ENCODE peak calls at places on chromosomes 7 and 10, in five cellular contexts. Z is gastrocnemius medialis, A is ovary, O is spleen, E is right lobe of liver. D is an unnamed sample. For H3K36me3 and H3K9me3, the result is how much of the 10 kb centered on the place peaks cover.

GRCh38 chr7:88184848-88185304 is 35.0 kb downstream of the SRI start:
- DNase-seq in E (no peak), Z (no peak), O (no peak), A (no peak), D (no peak)

GRCh38 chr10:14952851-14953451 is 945 bp downstream of the DCLRE1C start:
- DNase-seq in A (no peak), E (no peak), Z (no peak), O (no peak), D (no peak)

GRCh38 chr7:99004216-99004615 is 125.9 kb downstream of the TRRAP start:
- DNase-seq in O (no peak), E (no peak), Z (no peak), A (no peak), D (no peak)

GRCh38 chr7:151366141-151366871 is 24.7 kb downstream of the NUB1 start:
- DNase-seq in Z (no peak), E (no peak), A (peak), O (no peak), D (peak)

GRCh38 chr10:115092555-115093285 is 445 bp upstream of the ATRNL1 start:
- DNase-seq in O (peak), A (peak), Z (no peak), E (peak), D (no peak)

GRCh38 chr10:132062641-132063390 is 2.9 kb upstream of the JAKMIP3 start:
- DNase-seq in E (peak), A (no peak), O (no peak), Z (no peak), D (no peak)

GRCh38 chr10:5317547-5318107 is 47.1 kb upstream of the UCN3 start:
- DNase-seq in E (no peak), A (no peak), Z (no peak), O (no peak), D (no peak)

GRCh38 chr10:131444862-131445461 is 133.4 kb upstream of the TCERG1L start:
- DNase-seq in Z (no peak), O (peak), A (peak), E (peak), D (no peak)

GRCh38 chr7:94697671-94697994 is 41.7 kb upstream of the SGCE start:
- DNase-seq in E (no peak), A (no peak), Z (no peak), O (no peak), D (no peak)

GRCh38 chr7:101299511-101300464 is 21.8 kb downstream of the IFT22 start:
- DNase-seq in E (no peak), O (no peak), Z (no peak), A (no peak), D (no peak)

GRCh38 chr7:26368542-26368941 is 76.9 kb downstream of the SNX10 start:
- DNase-seq in O (no peak), Z (no peak), A (no peak), E (no peak), D (no peak)

GRCh38 chr10:102299873-102300272 is 54.5 kb downstream of the GBF1 start:
- DNase-seq in Z (no peak), O (no peak), E (no peak), A (no peak), D (no peak)

GRCh38 chr10:10855178-10855577 is 162.5 kb upstream of the CELF2 start:
- DNase-seq in E (no peak), O (no peak), A (no peak), Z (no peak), D (no peak)

GRCh38 chr10:72260215-72260587 is 13.5 kb upstream of the DDIT4 start:
- DNase-seq in E (peak), A (no peak), O (no peak), Z (no peak), D (no peak)

GRCh38 chr10:17216217-17216900 is 11.7 kb upstream of the VIM start:
- DNase-seq in A (no peak), O (no peak), E (no peak), Z (no peak), D (no peak)

GRCh38 chr7:93161181-93161762 is 13.1 kb upstream of the SAMD9L start:
- DNase-seq in O (no peak), E (no peak), Z (no peak), A (no peak), D (no peak)

GRCh38 chr7:108086546-108086945 is 43.6 kb downstream of the LAMB4 start:
- DNase-seq in A (no peak), E (no peak), Z (no peak), O (no peak), D (no peak)

GRCh38 chr7:155066417-155066950 is 3.6 kb upstream of the HTR5A start:
- DNase-seq in O (no peak), E (no peak), Z (no peak), A (no peak), D (no peak)

GRCh38 chr7:123673752-123674398 is 18.2 kb downstream of the LMOD2 start:
- DNase-seq in A (no peak), E (no peak), Z (no peak), O (no peak), D (no peak)

GRCh38 chr10:8449909-8450308 is 395.4 kb downstream of the GATA3 start:
- DNase-seq in Z (no peak), A (no peak), O (no peak), E (no peak), D (no peak)

GRCh38 chr10:93369588-93370164 is 112.5 kb downstream of the MYOF start:
- DNase-seq in A (no peak), E (no peak), O (no peak), Z (no peak), D (no peak)

GRCh38 chr7:105990726-105991465 is 27.8 kb downstream of the CDHR3 start:
- DNase-seq in O (no peak), E (no peak), Z (no peak), A (peak), D (no peak)

GRCh38 chr7:27113991-27114866 is 11.7 kb upstream of the HOXA2 start:
- DNase-seq in Z (no peak), E (no peak), O (no peak), A (peak), D (peak)

GRCh38 chr10:57692255-57692980 is 575.3 kb downstream of the IPMK start:
- DNase-seq in Z (no peak), A (no peak), O (no peak), E (no peak), D (no peak)

GRCh38 chr10:3857318-3857717 is 72.3 kb upstream of the KLF6 start:
- DNase-seq in O (no peak), A (no peak), E (no peak), Z (no peak), D (no peak)

GRCh38 chr7:31695856-31696255 is 8.8 kb downstream of the PPP1R17 start:
- DNase-seq in Z (no peak), E (no peak), A (no peak), O (no peak), D (no peak)

GRCh38 chr7:130024390-130024789 is 26.8 kb downstream of the ZC3HC1 start:
- DNase-seq in A (no peak), E (no peak), O (no peak), Z (no peak), D (no peak)

GRCh38 chr10:129968937-129969527 is 5.0 kb upstream of the EBF3 start:
- DNase-seq in Z (no peak), E (no peak), A (peak), O (peak), D (peak)

GRCh38 chr7:149561072-149561471 is 63.5 kb upstream of the ZNF746 start:
- DNase-seq in Z (no peak), A (no peak), O (no peak), E (no peak), D (no peak)

GRCh38 chr10:35420827-35421552 is 84.7 kb downstream of the CCNY start:
- DNase-seq in E (no peak), Z (no peak), A (no peak), O (no peak), D (peak)

GRCh38 chr10:35422236-35422635 is 85.9 kb downstream of the CCNY start:
- DNase-seq in Z (no peak), E (no peak), A (no peak), O (no peak), D (no peak)

GRCh38 chr10:35423505-35424306 is 87.4 kb downstream of the CCNY start:
- DNase-seq in A (no peak), O (no peak), Z (no peak), E (no peak), D (no peak)

GRCh38 chr10:35420044-35420443 is 83.7 kb downstream of the CCNY start:
- DNase-seq in A (no peak), E (no peak), O (no peak), Z (no peak), D (no peak)

GRCh38 chr10:35421553-35422178 is 85.4 kb downstream of the CCNY start:
- DNase-seq in A (no peak), O (no peak), Z (peak), E (no peak), D (peak)
- TF ChIP-seq POLR2A in A (no peak), O (no peak), Z (peak), E (no peak), D (no peak)

DNA sequence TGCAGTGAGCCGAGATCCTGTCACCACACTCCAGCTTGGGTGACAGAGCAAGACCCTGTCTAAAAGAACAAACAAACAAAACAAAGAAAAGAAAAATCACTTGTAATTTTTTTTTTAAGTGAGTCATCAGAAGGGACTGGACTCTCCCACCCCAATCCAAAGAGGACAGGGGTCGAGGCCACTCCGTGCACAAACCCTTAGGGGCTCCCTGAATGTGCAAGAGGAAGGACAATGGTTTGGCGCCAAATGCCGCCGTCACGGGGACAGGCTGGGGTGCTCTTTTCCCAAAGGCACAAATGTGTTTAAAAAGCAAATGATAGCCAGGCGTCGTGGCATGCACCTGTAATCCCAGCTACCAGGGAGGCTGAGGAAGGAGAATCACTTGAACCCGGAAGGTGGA is 23.8 kb downstream of the RCC1L start:
- DNase-seq in A (no peak), E (no peak), O (no peak), Z (no peak), D (no peak)
- H3K36me3 ChIP-seq in A (under half), E (under half), O (under half), Z (under half), D (half or more)

GRCh38 chr7:159098424-159098786 is 46.3 kb downstream of the VIPR2 start:
- DNase-seq in A (peak), O (peak), Z (no peak), E (peak), D (no peak)

GRCh38 chr7:159097661-159098423 is 46.8 kb downstream of the VIPR2 start:
- DNase-seq in Z (no peak), A (peak), E (peak), O (peak), D (peak)

GRCh38 chr7:159095979-159096411 is 48.7 kb downstream of the VIPR2 start:
- DNase-seq in O (peak), Z (no peak), A (peak), E (peak), D (peak)

GRCh38 chr7:159094919-159095915 is 49.5 kb downstream of the VIPR2 start:
- DNase-seq in O (no peak), E (no peak), A (peak), Z (no peak), D (peak)

DNA sequence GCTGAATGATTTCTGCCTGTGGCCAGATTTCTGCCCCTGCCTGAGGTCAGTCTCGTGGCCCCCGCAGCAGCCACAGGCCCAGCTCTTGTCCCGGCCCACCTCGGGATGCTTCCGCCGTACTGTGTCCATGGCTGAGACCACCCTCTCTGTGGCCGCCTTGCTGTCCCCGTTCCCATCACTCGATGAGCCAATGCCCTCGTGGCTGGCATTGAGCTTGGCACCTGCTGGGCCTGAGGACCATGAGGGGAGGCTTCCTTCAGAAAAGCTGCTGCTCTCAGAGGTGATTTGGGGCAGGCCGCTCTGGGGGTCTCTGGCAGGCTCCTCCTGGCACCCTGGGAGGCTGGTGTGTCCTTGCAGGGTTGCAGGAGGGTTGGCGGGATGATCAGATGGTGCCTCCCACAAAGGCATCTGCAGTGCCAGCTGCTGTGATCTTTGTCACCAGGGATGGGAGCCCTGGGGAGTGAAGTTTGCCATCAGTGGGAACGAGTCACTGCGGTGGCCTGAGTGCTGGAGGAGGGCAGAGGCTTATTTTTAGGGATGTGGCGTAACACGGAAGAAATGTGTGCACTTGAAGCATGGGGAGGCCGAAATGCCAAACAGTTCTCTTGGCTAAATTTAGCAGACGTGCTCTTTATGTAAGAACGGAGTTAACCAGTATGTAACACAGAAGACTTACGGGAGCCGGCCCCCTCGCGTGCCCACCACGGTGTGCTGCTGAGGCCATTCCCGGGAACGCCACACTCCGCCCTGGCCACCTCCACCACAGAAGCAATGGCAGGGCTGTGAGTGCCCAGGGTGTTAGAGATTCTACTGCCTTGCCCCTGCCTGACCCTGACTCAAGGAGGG is 47.7 kb downstream of the VIPR2 start:
- DNase-seq in Z (peak), O (peak), A (peak), E (peak), D (peak)
- H3K9me3 ChIP-seq in Z (under half), O (under half), A (under half), E (under half), D (under half)

DNA sequence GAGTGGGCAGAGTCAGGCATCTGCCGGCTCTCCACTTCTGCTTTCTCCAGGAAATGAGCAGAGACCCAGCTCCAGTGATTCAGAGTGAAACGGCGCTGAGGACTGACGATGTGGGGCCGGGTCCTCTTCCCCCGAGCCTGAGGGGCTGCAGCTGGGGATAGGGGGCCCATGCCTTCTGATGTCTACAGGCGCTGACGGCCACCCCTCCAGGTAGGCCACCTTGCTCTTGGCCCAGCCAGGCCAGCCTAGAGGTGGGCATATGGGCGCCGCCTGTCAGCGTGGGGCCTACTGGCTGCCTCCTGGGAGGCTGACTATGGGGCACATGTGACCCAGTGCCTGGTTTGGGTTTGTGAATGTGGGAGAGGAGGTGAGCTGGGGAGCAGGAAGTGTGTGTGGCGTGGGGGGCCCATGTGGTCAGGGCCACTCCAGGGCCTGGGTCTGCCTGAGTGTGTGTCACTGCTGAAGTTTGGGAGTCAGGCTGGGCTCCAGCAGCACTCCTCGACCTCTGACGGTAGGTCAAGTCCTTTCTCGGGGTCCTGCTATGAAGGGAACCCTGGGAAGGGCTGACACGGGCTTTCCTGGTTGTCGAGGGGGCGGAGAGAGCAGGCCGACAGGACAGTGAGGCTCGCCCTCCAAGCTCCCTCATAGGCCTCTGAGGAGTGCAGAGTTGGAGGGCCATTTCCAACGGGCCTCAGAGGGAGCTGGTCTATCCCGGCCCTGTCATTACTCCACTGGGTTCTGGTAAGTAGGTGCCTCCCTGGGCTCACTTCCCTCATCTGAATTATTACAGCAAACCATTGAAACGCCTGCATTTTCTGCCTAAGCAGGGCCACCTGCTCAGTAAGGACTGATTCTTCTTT is at the start of gene WDFY4:
- DNase-seq in A (no peak), Z (no peak), E (no peak), O (peak), D (no peak)
- TF ChIP-seq POLR2A in A (no peak), Z (no peak), E (no peak), O (no peak), D (no peak)

GRCh38 chr10:13193637-13194036 is 32.3 kb downstream of the MCM10 start:
- DNase-seq in Z (no peak), O (no peak), E (no peak), A (no peak), D (no peak)

GRCh38 chr10:13188593-13188992 is 27.2 kb downstream of the MCM10 start:
- DNase-seq in A (no peak), O (no peak), E (no peak), Z (no peak), D (no peak)

GRCh38 chr10:13187135-13187534 is 25.8 kb downstream of the MCM10 start:
- DNase-seq in E (no peak), A (no peak), Z (no peak), O (no peak), D (no peak)

GRCh38 chr10:13191362-13191761 is 30.0 kb downstream of the MCM10 start:
- DNase-seq in O (no peak), A (no peak), Z (no peak), E (no peak), D (no peak)

DNA sequence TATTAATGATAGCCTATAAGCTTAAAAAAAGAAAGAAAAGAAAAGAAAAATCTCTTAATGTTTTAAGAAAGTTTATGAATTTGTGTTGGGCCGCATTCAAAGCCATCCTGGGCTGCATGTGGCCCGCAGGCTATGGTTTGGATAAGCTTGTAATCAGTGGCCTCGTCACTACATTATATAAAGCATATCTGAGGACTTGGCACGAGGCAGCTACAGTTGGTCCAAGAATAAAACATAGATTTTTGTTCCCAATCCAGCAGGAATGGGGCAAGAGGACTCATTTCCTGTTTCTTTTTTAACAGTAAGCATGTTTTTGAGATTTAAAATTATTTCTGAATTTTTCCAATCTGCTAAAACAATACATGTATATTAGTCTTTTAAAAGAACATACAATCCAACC is 28.6 kb downstream of the MCM10 start:
- DNase-seq in A (no peak), E (no peak), Z (no peak), O (no peak), D (no peak)
- H3K36me3 ChIP-seq in A (under half), E (under half), Z (under half), O (under half), D (under half)

DNA sequence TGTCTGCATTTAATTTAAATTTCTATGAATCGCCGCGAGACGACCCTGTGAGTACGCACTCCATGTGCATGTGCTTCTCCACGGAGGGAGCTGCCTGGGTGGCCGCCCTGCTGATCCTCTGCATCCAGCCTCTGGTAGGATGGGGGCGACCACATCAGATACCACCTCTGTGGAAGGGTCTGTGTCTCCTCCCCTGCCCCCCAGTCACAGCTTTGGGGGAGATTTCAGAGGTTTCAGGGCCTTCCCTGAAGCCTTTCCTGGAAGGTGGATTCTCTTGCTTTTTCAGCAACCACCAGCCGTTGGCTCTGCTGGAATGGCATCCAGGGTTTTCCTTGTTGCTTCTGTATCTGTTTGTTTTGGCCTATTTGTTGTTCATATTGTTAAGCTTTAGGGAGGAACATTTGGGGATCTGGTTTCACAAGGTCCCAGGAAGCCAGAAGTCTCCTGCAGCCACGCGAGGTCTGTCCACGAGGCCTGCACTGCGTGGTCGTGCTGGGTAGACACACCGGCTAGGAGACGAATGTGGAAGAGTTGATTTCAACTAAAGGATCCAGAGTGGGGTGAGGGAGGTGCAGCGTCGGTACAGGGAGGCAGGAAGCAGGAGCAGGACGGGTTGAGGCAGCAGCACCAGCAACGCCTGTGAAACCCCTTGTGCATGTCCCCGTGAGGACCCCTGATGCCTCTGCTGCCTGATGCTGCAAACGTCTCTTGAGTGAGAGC is 329.1 kb downstream of the PTPRN2 start:
- DNase-seq in E (no peak), A (no peak), O (peak), Z (no peak), D (no peak)
- H3K9me3 ChIP-seq in E (under half), A (under half), O (under half), Z (under half), D (under half)

D was measured in sigmoid colon.